ENCODE peak calls at places on chromosome 13, in four cellular contexts. C, Z, F and U are unnamed samples.
A peak's percentile ranks its signal among the peaks of the same experiment; 100 is the strongest.

GRCh38 chr13:77386880-77387606 is 60.1 kb upstream of the MYCBP2 start:
- DNase-seq in C (no peak), Z (no peak), F (no peak), U (no peak)

GRCh38 chr13:102373221-102373620 is 28.6 kb downstream of the FGF14 start:
- DNase-seq in C (no peak), Z (no peak), F (no peak), U (no peak)

GRCh38 chr13:113848431-113849260 is 15.2 kb downstream of the GAS6 start:
- DNase-seq in C (no peak), Z (no peak), F (no peak), U (no peak)

GRCh38 chr13:91930687-91931086 is 532.3 kb downstream of the GPC5 start:
- DNase-seq in C (no peak), Z (no peak), F (no peak), U (no peak)

GRCh38 chr13:50360637-50361036 is 345.4 kb downstream of the KCNRG start:
- DNase-seq in C (no peak), Z (no peak), F (no peak), U (no peak)

GRCh38 chr13:43935878-43936277 is 56.2 kb downstream of the LACC1 start:
- DNase-seq in C (no peak), Z (no peak), F (no peak), U (no peak)

GRCh38 chr13:30829145-30829544 is 76.9 kb upstream of the MEDAG start:
- DNase-seq in C (no peak), Z (no peak), F (no peak), U (no peak)

GRCh38 chr13:79525458-79525857 is 44.5 kb downstream of the NDFIP2 start:
- DNase-seq in C (no peak), Z (no peak), F (no peak), U (no peak)

GRCh38 chr13:74767031-74767430 is 632.8 kb upstream of the KLF12 start:
- DNase-seq in C (no peak), Z (no peak), F (no peak), U (no peak)

GRCh38 chr13:50214514-50214913 is 199.3 kb downstream of the KCNRG start:
- DNase-seq in C (no peak), Z (no peak), F (no peak), U (no peak)

GRCh38 chr13:109273326-109273751 is 513.0 kb downstream of the IRS2 start:
- DNase-seq in C (no peak), Z (no peak), F (no peak), U (no peak)

GRCh38 chr13:42594577-42595571 is 20.9 kb downstream of the TNFSF11 start:
- DNase-seq in C (peak; percentile 23), Z (peak; percentile 60), F (no peak), U (peak; percentile 71)

GRCh38 chr13:46640843-46641242 is 87.9 kb downstream of the LRCH1 start:
- DNase-seq in C (no peak), Z (no peak), F (no peak), U (no peak)

GRCh38 chr13:51585696-51586095 is 1.4 kb downstream of the WDFY2 start:
- DNase-seq in C (no peak), Z (no peak), F (no peak), U (no peak)

GRCh38 chr13:93794197-93794885 is 567.7 kb downstream of the GPC6 start:
- DNase-seq in C (no peak), Z (no peak), F (no peak), U (no peak)

GRCh38 chr13:75864718-75865117 is 228.6 kb downstream of the LMO7 start:
- DNase-seq in C (no peak), Z (no peak), F (no peak), U (peak; percentile 40)

GRCh38 chr13:95500136-95500718 is 52.3 kb upstream of the CLDN10 start:
- DNase-seq in C (no peak), Z (no peak), F (no peak), U (no peak)

GRCh38 chr13:76516013-76516412 is 370.2 kb downstream of the KCTD12 start:
- DNase-seq in C (no peak), Z (no peak), F (no peak), U (peak; percentile 69)

GRCh38 chr13:44068169-44068568 is 188.5 kb downstream of the LACC1 start:
- DNase-seq in C (no peak), Z (no peak), F (no peak), U (no peak)

GRCh38 chr13:79874396-79875360 is 393.7 kb downstream of the NDFIP2 start:
- DNase-seq in C (no peak), Z (no peak), F (no peak), U (no peak)

GRCh38 chr13:20921572-20921971 is 19.0 kb upstream of the XPO4 start:
- DNase-seq in C (no peak), Z (no peak), F (no peak), U (no peak)

GRCh38 chr13:100508391-100508790 is 80.2 kb downstream of the GGACT start:
- DNase-seq in C (no peak), Z (no peak), F (no peak), U (no peak)

GRCh38 chr13:80551650-80552497 is 210.9 kb upstream of the SPRY2 start:
- DNase-seq in C (no peak), Z (no peak), F (no peak), U (no peak)

GRCh38 chr13:74131206-74131605 is 3.0 kb downstream of the KLF12 start:
- DNase-seq in C (no peak), Z (no peak), F (no peak), U (no peak)

GRCh38 chr13:31160857-31161582 is 684 bp downstream of the HSPH1 start:
- DNase-seq in C (peak; percentile 59), Z (peak; percentile 69), F (no peak), U (no peak)

GRCh38 chr13:66933994-66934393 is 296.1 kb downstream of the PCDH9 start:
- DNase-seq in C (no peak), Z (no peak), F (no peak), U (no peak)

GRCh38 chr13:33349996-33350826 is 64.7 kb upstream of the STARD13 start:
- DNase-seq in C (peak; percentile 63), Z (peak; percentile 48), F (no peak), U (peak; percentile 12)

GRCh38 chr13:28394422-28394821 is 100.5 kb downstream of the FLT1 start:
- DNase-seq in C (no peak), Z (no peak), F (no peak), U (no peak)

GRCh38 chr13:112839347-112840105 is 129.5 kb upstream of the MCF2L start:
- DNase-seq in C (no peak), Z (no peak), F (no peak), U (no peak)